ENCODE peak calls at places on chromosome 12, in seven cellular contexts. I is esophagus squamous epithelium, B is HCT116, C is NB4, Y is body of pancreas, H is tibial nerve, O is IMR-90. U is an unnamed sample.

GRCh38 chr12:24177889-24178288 is 228.4 kb upstream of the SOX5 start:
- DNase-seq in I (no peak), B (no peak), C (no peak), Y (no peak), H (no peak), O (no peak), U (no peak)

GRCh38 chr12:93573552-93574223 is 1.2 kb downstream of the SOCS2 start:
- DNase-seq in I (no peak), B (no peak), C (no peak), Y (no peak), H (no peak), O (peak), U (no peak)

GRCh38 chr12:90593596-90594290 is 361.2 kb downstream of the CCER1 start:
- DNase-seq in I (no peak), B (no peak), C (no peak), Y (no peak), H (no peak), O (peak), U (no peak)

GRCh38 chr12:103205906-103206305 is 248.4 kb downstream of the ASCL1 start:
- DNase-seq in I (no peak), B (no peak), C (no peak), Y (no peak), H (no peak), O (no peak), U (no peak)

GRCh38 chr12:6373022-6373787 is 2.2 kb downstream of the SCNN1A start:
- DNase-seq in I (no peak), B (peak), C (no peak), Y (no peak), H (no peak), O (no peak), U (no peak)

GRCh38 chr12:4312251-4312650 is 8.8 kb upstream of the TIGAR start:
- DNase-seq in I (no peak), B (no peak), C (no peak), Y (no peak), H (no peak), O (no peak), U (no peak)

GRCh38 chr12:49121047-49121696 is 10.0 kb downstream of the TUBA1B start:
- DNase-seq in I (no peak), B (peak), C (peak), Y (peak), H (peak), O (peak), U (no peak)

GRCh38 chr12:131755305-131756113 is 44.6 kb downstream of the SFSWAP start:
- DNase-seq in I (no peak), B (peak), C (peak), Y (no peak), H (no peak), O (peak), U (no peak)

GRCh38 chr12:89493650-89494302 is 30.8 kb downstream of the GALNT4 start:
- DNase-seq in I (no peak), B (no peak), C (no peak), Y (no peak), H (no peak), O (no peak), U (no peak)

GRCh38 chr12:121800694-121801600 is 2.9 kb upstream of the SETD1B start:
- DNase-seq in I (no peak), B (no peak), C (peak), Y (peak), H (peak), O (peak), U (peak)

GRCh38 chr12:1795785-1796514 is 24.4 kb upstream of the LRTM2 start:
- DNase-seq in I (peak), B (peak), C (peak), Y (peak), H (peak), O (peak), U (peak)
- H3K4me3 ChIP-seq in I (peak), B (peak), C (peak), Y (peak), H (peak), O (peak), U (peak)

DNA sequence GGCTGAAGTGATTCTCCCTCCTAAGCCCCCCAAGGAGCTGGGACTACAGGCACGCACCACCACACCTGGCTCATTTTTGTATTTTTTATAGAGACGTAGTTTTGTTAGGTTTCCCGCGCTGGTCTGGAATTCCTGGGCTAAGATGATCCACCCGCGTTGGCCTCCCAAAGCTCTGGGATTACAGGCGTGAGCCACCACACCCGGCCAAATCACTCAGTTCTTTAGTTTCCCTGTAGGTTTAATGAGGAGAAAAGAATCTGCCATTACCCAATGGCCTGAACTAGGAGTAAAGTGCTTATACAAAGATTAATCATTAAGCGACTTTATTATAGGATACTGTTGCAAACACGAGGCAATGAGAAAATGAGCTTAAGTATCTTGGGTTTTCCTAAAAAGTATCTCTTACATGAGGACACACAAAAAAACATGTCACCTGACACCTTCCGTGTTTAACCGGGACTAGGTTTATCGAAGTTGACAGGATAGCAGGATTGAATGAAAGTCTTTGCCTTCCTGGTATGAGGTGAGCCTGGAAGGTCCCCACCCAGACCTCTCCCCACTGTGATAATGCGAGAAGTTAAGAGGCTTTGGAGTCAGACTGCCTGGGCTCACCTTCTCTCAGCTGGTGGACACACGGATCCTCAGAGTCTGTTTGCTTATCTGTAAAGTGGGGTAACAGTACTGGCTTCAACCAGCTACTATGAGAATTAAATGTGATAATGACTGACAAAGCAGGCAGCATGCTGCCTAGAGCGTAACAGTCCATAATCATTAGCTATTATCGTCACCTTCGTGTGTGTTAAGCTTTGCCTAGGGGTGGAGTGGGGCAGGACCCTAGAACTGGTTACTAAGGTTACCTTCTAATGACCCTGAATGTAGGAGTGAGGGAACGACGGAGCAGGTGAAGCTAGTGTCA is 133.6 kb upstream of the KRAS start:
- DNase-seq in I (no peak), B (no peak), C (peak), Y (no peak), H (no peak), O (peak), U (no peak)
- TF ChIP-seq POLR2A in I (no peak), B (no peak), C (no peak), Y (no peak), H (no peak), O (no peak), U (no peak)

GRCh38 chr12:118374909-118375308 is 1.4 kb upstream of the SUDS3 start:
- DNase-seq in I (no peak), B (no peak), C (no peak), Y (no peak), H (no peak), O (no peak), U (no peak)

GRCh38 chr12:118374126-118374725 is 1.5 kb upstream of the TAOK3 start:
- DNase-seq in I (no peak), B (no peak), C (no peak), Y (no peak), H (no peak), O (no peak), U (no peak)

GRCh38 chr12:118373628-118374027 is 921 bp upstream of the TAOK3 start:
- DNase-seq in I (no peak), B (no peak), C (no peak), Y (no peak), H (no peak), O (no peak), U (no peak)

GRCh38 chr12:118376089-118377004 is at the start of gene SUDS3:
- DNase-seq in I (peak), B (peak), C (peak), Y (peak), H (peak), O (peak), U (peak)

GRCh38 chr12:118375348-118375747 is 1.0 kb upstream of the SUDS3 start:
- DNase-seq in I (no peak), B (no peak), C (no peak), Y (no peak), H (no peak), O (no peak), U (no peak)
- H3K4me3 ChIP-seq in I (no peak), B (no peak), C (peak), Y (no peak), H (no peak), O (no peak), U (peak)

GRCh38 chr12:52437508-52437907 is 3.3 kb upstream of the KRT75 start:
- DNase-seq in I (no peak), B (no peak), C (no peak), Y (no peak), H (no peak), O (no peak), U (peak)
- TF ChIP-seq POLR2A in I (no peak), B (no peak), C (no peak), Y (no peak), H (no peak), O (no peak), U (no peak)

DNA sequence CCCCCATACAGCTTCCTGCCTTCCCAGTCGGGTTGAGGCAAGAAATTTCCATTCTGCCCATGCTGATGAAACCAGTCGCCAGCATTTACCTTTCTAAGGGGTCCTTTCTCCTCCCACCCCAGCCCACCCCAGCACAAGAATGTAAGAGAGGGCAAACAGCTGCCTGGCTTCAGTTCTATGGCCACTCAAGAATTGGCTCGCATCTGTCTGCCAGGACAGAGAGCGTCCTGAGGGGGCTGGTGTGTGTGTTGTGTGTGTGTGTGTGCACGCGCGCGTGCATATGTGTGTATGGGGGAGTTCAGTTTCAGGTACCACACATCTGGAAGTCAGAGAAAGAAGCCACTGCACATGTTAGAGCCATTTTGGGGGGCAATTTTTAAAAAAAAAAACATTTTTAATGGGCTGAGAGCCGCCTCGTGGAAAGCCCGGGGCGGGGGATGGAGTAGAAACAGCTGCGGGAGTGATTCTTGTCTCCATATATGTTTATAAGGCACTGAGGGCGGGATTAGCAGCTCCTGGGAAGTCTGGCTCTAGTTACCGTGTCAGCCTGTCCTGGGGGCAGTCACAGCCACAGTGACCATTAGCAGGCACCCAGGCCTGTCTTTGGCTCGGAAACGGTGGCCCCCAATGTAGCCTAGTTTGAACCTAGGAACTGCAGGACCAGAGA is at the start of gene WNT5B:
- DNase-seq in I (no peak), B (no peak), C (no peak), Y (no peak), H (no peak), O (no peak), U (no peak)
- H3K4me3 ChIP-seq in I (peak), B (peak), C (no peak), Y (no peak), H (peak), O (peak), U (peak)

GRCh38 chr12:53492830-53493609 is 6.2 kb downstream of the MAP3K12 start:
- DNase-seq in I (peak), B (peak), C (peak), Y (peak), H (peak), O (peak), U (peak)
- TF ChIP-seq POLR2A in I (no peak), B (no peak), C (peak), Y (peak), H (peak), O (no peak), U (no peak)

DNA sequence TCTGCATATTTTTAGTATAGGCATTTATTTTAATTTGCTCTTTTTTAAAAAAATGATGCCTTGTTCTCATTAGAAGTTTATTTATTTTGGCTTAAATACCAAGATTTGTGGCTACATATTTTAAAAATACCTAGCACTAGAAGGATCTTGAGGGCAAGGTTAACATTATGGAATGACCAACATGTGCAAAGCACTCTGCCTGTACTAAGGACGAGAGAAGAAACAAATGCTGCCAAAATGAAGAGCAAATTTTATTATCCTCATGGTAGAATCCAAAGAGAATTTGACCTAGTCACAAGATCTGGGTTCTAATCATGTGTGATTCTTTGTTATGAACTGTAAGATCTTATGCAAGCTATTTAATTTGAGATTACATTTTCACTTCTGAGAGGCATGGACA is 2.8 kb downstream of the CAND1 start:
- DNase-seq in I (no peak), B (no peak), C (no peak), Y (no peak), H (no peak), O (peak), U (no peak)
- H3K4me3 ChIP-seq in I (no peak), B (no peak), C (peak), Y (no peak), H (no peak), O (no peak), U (no peak)

GRCh38 chr12:95006206-95006605 is 2.7 kb upstream of the NDUFA12 start:
- DNase-seq in I (no peak), B (no peak), C (no peak), Y (no peak), H (no peak), O (no peak), U (no peak)

GRCh38 chr12:95002754-95003153 is 743 bp downstream of the NDUFA12 start:
- DNase-seq in I (no peak), B (no peak), C (no peak), Y (no peak), H (no peak), O (no peak), U (no peak)

GRCh38 chr12:95004610-95005009 is 1.1 kb upstream of the NDUFA12 start:
- DNase-seq in I (no peak), B (no peak), C (peak), Y (no peak), H (peak), O (peak), U (no peak)

GRCh38 chr12:95003921-95004272 is 400 bp upstream of the NDUFA12 start:
- DNase-seq in I (no peak), B (no peak), C (no peak), Y (no peak), H (no peak), O (no peak), U (no peak)

GRCh38 chr12:95003213-95003920 is at the start of gene NDUFA12:
- DNase-seq in I (peak), B (peak), C (peak), Y (peak), H (peak), O (peak), U (peak)
- TF ChIP-seq POLR2A in I (peak), B (peak), C (peak), Y (peak), H (peak), O (peak), U (no peak)

DNA sequence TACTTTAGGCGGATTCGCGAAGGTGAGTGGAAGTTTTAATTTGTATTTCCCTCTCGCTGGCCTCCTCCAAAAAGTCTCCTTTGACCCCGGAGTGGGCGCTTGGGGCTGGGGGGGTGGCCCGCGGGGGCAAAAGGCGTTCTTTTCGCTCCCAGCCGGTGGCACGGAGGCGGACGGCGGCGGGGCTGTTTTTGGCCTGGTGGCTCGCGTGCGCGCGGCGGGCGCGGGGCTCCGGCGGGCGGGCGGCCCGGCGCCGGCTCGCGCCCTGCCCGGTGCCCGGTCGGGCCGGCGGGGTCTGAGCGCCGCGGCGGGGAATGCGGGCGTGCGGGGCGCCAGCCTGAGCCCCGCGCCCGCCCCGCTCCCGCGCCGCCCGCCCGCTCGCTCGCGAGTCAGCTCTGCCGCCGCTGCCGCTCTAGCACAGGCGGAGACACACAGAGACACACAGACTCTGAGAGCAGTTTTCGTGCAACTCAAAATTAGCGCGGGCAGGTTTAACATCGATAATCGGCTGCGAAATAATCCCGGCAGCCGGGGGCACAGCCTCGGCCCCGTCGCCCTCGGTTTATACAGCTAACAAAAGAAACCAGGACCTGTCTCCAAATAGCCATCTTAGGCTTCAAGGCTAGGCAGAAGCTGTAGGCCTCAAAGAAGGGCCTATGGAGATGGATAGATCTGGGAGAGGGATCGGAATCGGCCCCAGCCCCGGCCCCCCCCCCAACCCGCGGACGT is 773 bp downstream of the ARID2 start:
- DNase-seq in I (no peak), B (no peak), C (peak), Y (peak), H (peak), O (peak), U (no peak)
- H3K4me3 ChIP-seq in I (peak), B (peak), C (peak), Y (peak), H (peak), O (peak), U (peak)